ENCODE peak calls at places on chromosomes 4 and X, in six cellular contexts. Q is D341Med, K is posterior cingulate gyrus, F is psoas muscle, P is foreskin fibroblast, V is COR-L47. E is an unnamed sample.
A peak's percentile ranks its signal among the peaks of the same experiment; 100 is the strongest.

GRCh38 chr4:45100936-45101818 is 374.8 kb upstream of the GNPDA2 start:
- DNase-seq in Q (no peak), F (no peak), K (no peak), P (no peak), V (no peak), E (no peak)

GRCh38 chr4:47209833-47210232 is 178.5 kb downstream of the GABRB1 start:
- DNase-seq in P (peak; percentile 89), V (no peak), K (no peak), Q (no peak), F (no peak), E (no peak)

GRCh38 chrX:10032147-10032546 is 65.0 kb downstream of the CLDN34 start:
- DNase-seq in Q (no peak), F (no peak), K (no peak), V (no peak), P (no peak), E (no peak)

GRCh38 chr4:184550476-184550875 is 76.1 kb upstream of the IRF2 start:
- DNase-seq in Q (no peak), P (no peak), V (no peak), K (no peak), F (no peak), E (no peak)

GRCh38 chr4:153005914-153006381 is 69.8 kb downstream of the FHDC1 start:
- DNase-seq in F (no peak), V (no peak), Q (no peak), K (no peak), P (no peak), E (no peak)

GRCh38 chr4:125004676-125005075 is 292.1 kb upstream of the ANKRD50 start:
- DNase-seq in Q (no peak), P (no peak), K (no peak), V (no peak), F (no peak), E (no peak)

GRCh38 chr4:41256740-41257256 is at the start of gene UCHL1:
- DNase-seq in K (peak; percentile 87), P (peak; percentile 93), Q (peak; percentile 97), F (peak; percentile 35), V (peak; percentile 95), E (no peak)

GRCh38 chrX:1012678-1013300 is 199.7 kb downstream of the CRLF2 start:
- DNase-seq in K (no peak), Q (no peak), V (no peak), P (no peak), F (no peak), E (no peak)

GRCh38 chr4:33882246-33882990 is 2361.9 kb downstream of the ARAP2 start:
- DNase-seq in V (no peak), P (peak; percentile 67), Q (no peak), F (no peak), K (no peak), E (no peak)

GRCh38 chrX:155068165-155068564 is 2.8 kb downstream of the CMC4 start:
- DNase-seq in F (no peak), Q (no peak), V (no peak), P (peak; percentile 82), K (no peak), E (no peak)

GRCh38 chr4:128347930-128348660 is 60.5 kb upstream of the PGRMC2 start:
- DNase-seq in V (no peak), Q (no peak), P (peak; percentile 55), K (no peak), F (no peak), E (no peak)

GRCh38 chr4:3759236-3759635 is 6.9 kb upstream of the ADRA2C start:
- DNase-seq in F (no peak), P (no peak), Q (no peak), V (no peak), K (no peak), E (no peak)

GRCh38 chrX:77444075-77444474 is 3.1 kb upstream of the FGF16 start:
- DNase-seq in V (no peak), F (no peak), P (peak; percentile 23), K (no peak), Q (no peak), E (no peak)

GRCh38 chrX:100447563-100448397 is 37.7 kb upstream of the PCDH19 start:
- DNase-seq in P (peak; percentile 19), F (peak; percentile 29), V (no peak), K (no peak), Q (peak; percentile 66), E (no peak)

GRCh38 chr4:82458729-82459128 is 28.3 kb downstream of the ENOPH1 start:
- DNase-seq in P (no peak), Q (peak; percentile 39), V (no peak), K (no peak), F (no peak), E (no peak)

GRCh38 chr4:7957113-7957656 is 17.5 kb upstream of the AFAP1 start:
- DNase-seq in V (no peak), Q (no peak), K (no peak), F (no peak), P (no peak), E (no peak)

GRCh38 chrX:57204306-57204705 is 67.1 kb upstream of the SPIN2A start:
- DNase-seq in Q (no peak), V (no peak), F (no peak), P (no peak), K (no peak), E (no peak)

GRCh38 chr4:152385551-152385950 is 150.3 kb downstream of the FBXW7 start:
- DNase-seq in P (peak; percentile 55), K (no peak), F (no peak), Q (peak; percentile 23), V (no peak), E (no peak)

GRCh38 chr4:55768291-55768690 is 51.3 kb upstream of the EXOC1L start:
- DNase-seq in V (no peak), P (peak; percentile 71), F (no peak), Q (no peak), K (no peak), E (no peak)

GRCh38 chr4:181528570-181529184 is 714.5 kb upstream of the TENM3 start:
- DNase-seq in K (peak; percentile 46), P (peak; percentile 26), V (peak; percentile 84), Q (peak; percentile 74), F (peak; percentile 43), E (no peak)

GRCh38 chr4:4667643-4668081 is 125.8 kb upstream of the STX18 start:
- DNase-seq in V (no peak), K (no peak), P (no peak), F (no peak), Q (no peak), E (no peak)

GRCh38 chrX:111568356-111568755 is 56.9 kb downstream of the SERTM2 start:
- DNase-seq in F (no peak), Q (peak; percentile 24), V (no peak), K (no peak), P (no peak), E (no peak)

GRCh38 chrX:8868070-8868795 is 67.0 kb upstream of the FAM9A start:
- DNase-seq in V (no peak), K (no peak), Q (no peak), F (no peak), P (peak; percentile 25), E (no peak)

GRCh38 chrX:48592971-48593370 is 4.3 kb upstream of the WDR13 start:
- DNase-seq in P (peak; percentile 62), V (no peak), F (no peak), K (no peak), Q (no peak), E (no peak)

GRCh38 chrX:114127005-114127404 is 456.9 kb upstream of the HTR2C start:
- DNase-seq in K (no peak), P (no peak), V (no peak), F (no peak), Q (no peak), E (no peak)

GRCh38 chrX:72268601-72269365 is 8.3 kb downstream of the RPS4X start:
- DNase-seq in V (no peak), F (no peak), P (peak; percentile 79), Q (no peak), K (no peak), E (no peak)

GRCh38 chrX:48715876-48716502 is 19.5 kb downstream of the SUV39H1 start:
- DNase-seq in K (no peak), Q (no peak), F (no peak), P (peak; percentile 5), V (no peak), E (no peak)

GRCh38 chr4:167613381-167613780 is 379.1 kb upstream of the SPOCK3 start:
- DNase-seq in P (no peak), V (no peak), F (no peak), K (no peak), Q (no peak), E (no peak)

GRCh38 chr4:151169223-151169622 is 69.8 kb downstream of the RPS3A start:
- DNase-seq in K (peak; percentile 26), F (peak; percentile 66), Q (peak; percentile 68), P (peak; percentile 97), V (peak; percentile 79), E (no peak)

GRCh38 chrX:12955882-12956703 is 18.8 kb upstream of the TMSB4X start:
- DNase-seq in P (peak; percentile 79), V (no peak), K (no peak), Q (no peak), F (peak; percentile 49), E (peak; percentile 49)

GRCh38 chrX:40637687-40638086 is 9.7 kb downstream of the CXorf38 start:
- DNase-seq in K (no peak), V (no peak), Q (no peak), F (no peak), P (no peak), E (no peak)

GRCh38 chrX:634306-634958 is 3.8 kb downstream of the SHOX start:
- DNase-seq in V (no peak), K (no peak), F (no peak), P (peak; percentile 41), Q (peak; percentile 37), E (no peak)